ENCODE peak calls at places on chromosome 3, in eight cellular contexts. N is WTC11, V is nephron progenitor cell, Q is substantia nigra, I is astrocyte of the cerebellum, H is endothelial cell, J is COR-L47, O is hippocampal formation. G is an unnamed sample.

GRCh38 chr3:126552688-126553283 is 5.9 kb downstream of the C3orf22 start:
- DNase-seq in N (no peak), V (no peak), Q (no peak), I (no peak), H (peak), J (no peak), O (no peak), G (peak)

GRCh38 chr3:9402410-9403228 is 5.2 kb downstream of the SETD5 start:
- DNase-seq in N (peak), V (peak), Q (peak), I (no peak), H (peak), J (no peak), O (peak), G (peak)

GRCh38 chr3:36729204-36730056 is 34.9 kb downstream of the DCLK3 start:
- DNase-seq in N (no peak), V (no peak), Q (no peak), I (peak), H (no peak), J (no peak), O (no peak), G (peak)

GRCh38 chr3:59769132-59769531 is 719.3 kb upstream of the CFAP20DC start:
- DNase-seq in N (no peak), V (no peak), Q (no peak), I (no peak), H (no peak), J (peak), O (no peak), G (no peak)

GRCh38 chr3:5058463-5058862 is 63.6 kb upstream of the ARL8B start:
- DNase-seq in N (no peak), V (no peak), Q (no peak), I (peak), H (no peak), J (no peak), O (no peak), G (no peak)

GRCh38 chr3:104359546-104359945 is 1007.2 kb upstream of the ALCAM start:
- DNase-seq in N (no peak), V (no peak), Q (no peak), I (peak), H (no peak), J (no peak), O (no peak), G (no peak)

GRCh38 chr3:156489462-156489911 is 65.4 kb downstream of the SSR3 start:
- DNase-seq in N (no peak), V (no peak), Q (no peak), I (no peak), H (no peak), J (no peak), O (no peak), G (no peak)

GRCh38 chr3:71053495-71053894 is 530.0 kb downstream of the FOXP1 start:
- DNase-seq in N (no peak), V (no peak), Q (no peak), I (no peak), H (no peak), J (no peak), O (no peak), G (no peak)

G was measured in H7.